ENCODE peak calls at places on chromosomes 3 and 15, in eight cellular contexts. A, V, R, O, F, T, N and G are unnamed samples.

GRCh38 chr3:17745301-17745700 is 2.9 kb upstream of the TBC1D5 start:
- DNase-seq in A (no peak), V (no peak), R (no peak), O (no peak), F (no peak), T (no peak), N (no peak), G (no peak)

GRCh38 chr3:45225465-45226205 is 452 bp downstream of the TMEM158 start:
- DNase-seq in A (peak; percentile 50), V (peak; percentile 61), R (no peak), O (peak; percentile 49), F (no peak), T (peak; percentile 73), N (no peak), G (no peak)

GRCh38 chr15:56339594-56339993 is 25.6 kb upstream of the TEX9 start:
- DNase-seq in A (no peak), V (no peak), R (no peak), O (no peak), F (no peak), T (peak; percentile 43), N (no peak), G (no peak)

GRCh38 chr3:14422016-14422963 is 19.9 kb downstream of the SLC6A6 start:
- DNase-seq in A (no peak), V (no peak), R (no peak), O (no peak), F (no peak), T (no peak), N (no peak), G (no peak)

GRCh38 chr3:129032716-129033115 is 27.9 kb upstream of the GP9 start:
- DNase-seq in A (no peak), V (no peak), R (no peak), O (no peak), F (no peak), T (no peak), N (no peak), G (no peak)

GRCh38 chr3:11247362-11247761 is 24.8 kb upstream of the ATG7 start:
- DNase-seq in A (no peak), V (no peak), R (no peak), O (no peak), F (no peak), T (no peak), N (no peak), G (no peak)

GRCh38 chr3:14204605-14205284 is 26.1 kb downstream of the LSM3 start:
- DNase-seq in A (peak; percentile 64), V (peak; percentile 60), R (peak; percentile 62), O (no peak), F (peak; percentile 54), T (peak; percentile 46), N (peak; percentile 37), G (no peak)

GRCh38 chr15:63487076-63487757 is 17.2 kb upstream of the USP3 start:
- DNase-seq in A (peak; percentile 72), V (peak; percentile 93), R (peak; percentile 91), O (peak; percentile 84), F (peak; percentile 89), T (peak; percentile 84), N (peak; percentile 81), G (no peak)

GRCh38 chr3:197901626-197902025 is 48.4 kb upstream of the RPL35A start:
- DNase-seq in A (no peak), V (no peak), R (no peak), O (no peak), F (no peak), T (no peak), N (no peak), G (no peak)

GRCh38 chr15:82093774-82094211 is 48.0 kb upstream of the MEX3B start:
- DNase-seq in A (peak; percentile 92), V (no peak), R (no peak), O (no peak), F (no peak), T (peak; percentile 89), N (no peak), G (peak; percentile 61)

DNA sequence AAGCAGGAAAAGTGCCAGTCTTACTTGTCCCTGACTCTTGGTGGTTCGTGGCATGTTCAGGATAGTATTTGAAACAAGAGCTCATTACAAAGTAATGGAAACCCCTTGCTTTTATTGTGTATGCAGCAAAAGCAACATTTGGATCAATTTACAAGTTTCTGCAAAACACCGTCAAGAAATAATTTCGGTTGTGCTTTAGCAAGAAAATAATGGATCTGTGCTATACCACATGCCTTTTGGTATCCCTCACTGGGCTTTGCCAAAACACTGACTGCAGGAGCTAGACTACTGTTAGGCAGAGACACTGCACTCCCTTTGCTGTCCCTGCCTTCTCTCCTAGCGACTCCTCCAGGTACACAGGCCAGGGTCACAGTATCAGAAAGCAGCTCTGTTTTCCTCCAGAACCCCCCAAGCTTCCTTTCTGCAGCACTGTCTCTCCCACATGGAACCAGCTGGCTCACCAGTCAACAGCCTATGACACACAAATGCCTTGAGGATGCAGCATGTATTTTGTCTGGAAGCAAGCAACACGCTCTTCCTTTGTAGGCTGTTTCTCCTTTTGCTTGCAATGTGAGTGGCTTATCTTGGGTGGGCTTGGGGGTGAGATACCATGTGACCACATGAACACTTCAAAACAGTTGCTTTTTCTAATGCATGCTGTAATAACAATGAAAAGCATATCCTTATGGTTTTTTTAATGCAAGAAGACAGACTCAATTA is 111.4 kb downstream of the PGPEP1L start:
- DNase-seq in A (peak; percentile 90), V (no peak), R (no peak), O (no peak), F (no peak), T (peak; percentile 83), N (no peak), G (no peak)
- H3K27ac ChIP-seq in A (peak overlapping the region; percentile 97), V (no peak overlapping the region), R (peak overlapping the region; percentile 89), O (no peak overlapping the region), F (peak overlapping the region; percentile 33), T (peak overlapping the region; percentile 93), N (no peak overlapping the region), G (peak overlapping the region; percentile 94)

DNA sequence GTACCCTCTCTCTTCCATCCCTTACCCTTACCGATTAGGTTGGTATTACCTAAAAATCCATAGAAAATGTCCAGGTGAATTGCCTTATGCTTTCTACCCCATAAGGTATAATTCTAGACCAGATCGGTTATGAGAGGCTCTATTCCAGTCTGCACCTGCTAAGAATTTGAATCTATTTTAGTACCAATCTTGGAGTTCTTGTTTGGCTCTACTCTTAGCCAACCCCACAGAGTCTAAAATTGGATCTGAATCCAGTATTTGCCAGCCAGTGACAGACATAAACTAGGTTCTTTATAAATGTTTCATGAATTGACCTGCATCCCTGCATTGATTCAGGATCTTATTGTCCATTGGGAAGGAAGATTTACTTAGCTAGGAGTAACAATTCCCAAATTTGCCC is 6.5 kb downstream of the KLHL24 start:
- DNase-seq in A (no peak), V (no peak), R (no peak), O (no peak), F (no peak), T (no peak), N (no peak), G (no peak)
- H3K27ac ChIP-seq in A (no peak overlapping the region), V (no peak overlapping the region), R (no peak overlapping the region), O (no peak overlapping the region), F (peak overlapping the region; percentile 63), T (no peak overlapping the region), N (no peak overlapping the region), G (no peak overlapping the region)

GRCh38 chr3:121477589-121477988 is 68.2 kb downstream of the POLQ start:
- DNase-seq in A (peak; percentile 53), V (no peak), R (no peak), O (no peak), F (no peak), T (peak; percentile 85), N (no peak), G (no peak)
- H3K27ac ChIP-seq in A (peak overlapping the region; percentile 83), V (no peak overlapping the region), R (no peak overlapping the region), O (no peak overlapping the region), F (no peak overlapping the region), T (peak overlapping the region; percentile 79), N (no peak overlapping the region), G (no peak overlapping the region)

DNA sequence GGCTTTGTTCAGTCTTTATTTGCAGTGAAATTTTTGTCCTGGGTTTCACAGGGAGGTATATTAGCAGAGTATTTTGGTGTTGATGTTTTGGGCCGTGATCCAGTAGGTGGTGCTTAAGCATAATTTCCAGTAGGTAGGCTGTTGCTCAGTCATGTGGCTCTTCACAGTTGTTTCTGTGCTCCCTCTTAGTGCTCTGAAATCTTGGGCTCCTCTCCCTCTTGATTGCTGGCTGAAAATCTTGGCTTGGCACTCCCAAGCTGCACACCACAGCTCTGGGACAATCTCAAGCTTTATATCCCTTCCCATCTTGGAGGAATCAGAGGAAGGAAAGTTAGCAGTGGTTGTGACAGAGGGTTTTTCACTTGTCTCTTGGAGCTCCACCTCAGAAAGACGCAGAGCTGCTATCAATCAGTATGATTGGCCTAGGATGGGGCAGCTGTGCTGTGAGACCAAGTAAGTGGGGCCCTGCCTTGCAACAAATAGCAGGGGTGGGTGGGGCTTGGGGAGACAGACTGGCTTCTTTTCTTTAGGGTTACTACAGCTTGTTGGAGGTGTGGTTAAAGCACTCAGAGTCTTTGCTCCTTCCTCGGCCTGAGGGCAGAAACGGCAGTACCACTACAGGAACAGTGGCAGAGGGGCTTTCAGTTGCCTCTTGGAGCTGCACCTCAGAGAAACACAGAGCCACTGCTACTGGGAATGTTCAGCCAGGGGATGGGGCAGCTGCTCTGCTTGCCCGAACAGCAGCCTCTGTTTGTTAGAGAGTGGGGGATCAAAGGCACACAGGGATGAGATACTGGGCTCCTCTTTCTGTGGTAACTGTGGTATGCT is 627.0 kb downstream of the SI start:
- DNase-seq in A (no peak), V (no peak), R (peak; percentile 61), O (no peak), F (peak; percentile 5), T (peak; percentile 31), N (peak; percentile 23), G (no peak)
- H3K27ac ChIP-seq in A (no peak overlapping the region), V (no peak overlapping the region), R (peak overlapping the region; percentile 42), O (no peak overlapping the region), F (peak overlapping the region; percentile 62), T (peak overlapping the region; percentile 70), N (peak overlapping the region; percentile 38), G (no peak overlapping the region)

GRCh38 chr3:112963683-112964082 is 11.2 kb downstream of the CD200R1 start:
- DNase-seq in A (no peak), V (no peak), R (no peak), O (no peak), F (no peak), T (no peak), N (no peak), G (no peak)

GRCh38 chr3:112958749-112959560 is 15.9 kb downstream of the CD200R1 start:
- DNase-seq in A (no peak), V (no peak), R (no peak), O (no peak), F (no peak), T (no peak), N (no peak), G (no peak)
- H3K27ac ChIP-seq in A (no peak overlapping the region), V (no peak overlapping the region), R (no peak overlapping the region), O (no peak overlapping the region), F (no peak overlapping the region), T (no peak overlapping the region), N (no peak overlapping the region), G (no peak overlapping the region)